ENCODE peak calls at places on chromosomes 13 and 19, in eight cellular contexts. S is hepatocyte, C is Peyer's patch, K is HT-29, M is WERI-Rb-1, N is GM04503, O is AG08395, L is EL. U is an unnamed sample.

GRCh38 chr19:39765091-39766076 is 13.3 kb upstream of the LEUTX start:
- DNase-seq in S (peak), C (peak), K (peak), M (peak), N (no peak), O (peak), L (peak), U (peak)

GRCh38 chr19:55681131-55682087 is 6.4 kb downstream of the EPN1 start:
- DNase-seq in S (no peak), C (no peak), K (no peak), M (no peak), N (no peak), O (no peak), L (peak), U (no peak)

GRCh38 chr19:572891-573825 is 762 bp downstream of the BSG start:
- DNase-seq in S (peak), C (peak), K (peak), M (peak), N (no peak), O (peak), L (peak), U (peak)

GRCh38 chr13:29676535-29676934 is 81.0 kb upstream of the SLC7A1 start:
- DNase-seq in S (peak), C (no peak), K (no peak), M (no peak), N (peak), O (peak), L (peak), U (peak)

GRCh38 chr19:14118165-14119051 is 846 bp upstream of the PRKACA start:
- DNase-seq in S (peak), C (peak), K (peak), M (peak), N (no peak), O (peak), L (peak), U (peak)

GRCh38 chr13:35474551-35474950 is 1.9 kb downstream of the MAB21L1 start:
- DNase-seq in S (no peak), C (no peak), K (no peak), M (no peak), N (no peak), O (no peak), L (peak), U (no peak)

GRCh38 chr13:27472441-27472840 is 22.1 kb upstream of the MTIF3 start:
- DNase-seq in S (no peak), C (peak), K (no peak), M (no peak), N (no peak), O (no peak), L (no peak), U (no peak)

GRCh38 chr19:44212865-44213346 is 574 bp downstream of the ZNF227 start:
- DNase-seq in S (peak), C (no peak), K (no peak), M (no peak), N (no peak), O (peak), L (peak), U (no peak)

GRCh38 chr13:20398459-20398858 is 127.2 kb downstream of the CRYL1 start:
- DNase-seq in S (no peak), C (no peak), K (no peak), M (no peak), N (no peak), O (no peak), L (no peak), U (peak)

GRCh38 chr13:91154553-91154952 is 192.9 kb upstream of the MIR17HG start:
- DNase-seq in S (no peak), C (no peak), K (no peak), M (no peak), N (no peak), O (no peak), L (no peak), U (no peak)

GRCh38 chr19:55372316-55373081 is 2.2 kb upstream of the IL11 start:
- DNase-seq in S (peak), C (no peak), K (no peak), M (no peak), N (no peak), O (peak), L (peak), U (no peak)

GRCh38 chr19:374183-374885 is 29.7 kb upstream of the MIER2 start:
- DNase-seq in S (no peak), C (no peak), K (no peak), M (no peak), N (no peak), O (no peak), L (no peak), U (no peak)